ENCODE peak calls at places on chromosomes 1 and 21, in four cellular contexts. I is HFF-Myc, M is tibial nerve, G is adrenal gland. L is an unnamed sample.

GRCh38 chr1:224831501-224831900 is 98.0 kb upstream of the DNAH14 start:
- DNase-seq in I (no peak), M (no peak), G (no peak), L (no peak)

GRCh38 chr1:238624786-238625185 is 734.1 kb upstream of the ZP4 start:
- DNase-seq in I (no peak), M (no peak), G (no peak), L (no peak)

GRCh38 chr1:221725683-221726330 is 16.1 kb downstream of the DUSP10 start:
- DNase-seq in I (no peak), M (no peak), G (no peak), L (no peak)

GRCh38 chr21:27045281-27045985 is 78.5 kb upstream of the ADAMTS5 start:
- DNase-seq in I (no peak), M (no peak), G (no peak), L (no peak)

GRCh38 chr1:70324683-70325082 is 29.8 kb downstream of the ANKRD13C start:
- DNase-seq in I (no peak), M (no peak), G (no peak), L (no peak)

GRCh38 chr1:216917039-216917438 is 193.8 kb upstream of the ESRRG start:
- DNase-seq in I (no peak), M (no peak), G (no peak), L (no peak)

GRCh38 chr21:45590726-45591618 is 48.7 kb upstream of the SLC19A1 start:
- DNase-seq in I (no peak), M (no peak), G (no peak), L (no peak)

GRCh38 chr1:178542554-178543290 is 29.8 kb downstream of the TEX35 start:
- DNase-seq in I (peak; percentile 70), M (peak; percentile 79), G (peak; percentile 83), L (peak; percentile 69)

GRCh38 chr1:203082571-203083462 is 3.0 kb downstream of the MYOG start:
- DNase-seq in I (no peak), M (no peak), G (no peak), L (no peak)

GRCh38 chr1:63524166-63524565 is 841 bp downstream of the EFCAB7 start:
- DNase-seq in I (no peak), M (no peak), G (no peak), L (no peak)
- H3K4me3 ChIP-seq in I (peak overlapping the region; percentile 76), M (peak overlapping the region; percentile 82), G (no peak overlapping the region), L (peak overlapping the region; percentile 82)

DNA sequence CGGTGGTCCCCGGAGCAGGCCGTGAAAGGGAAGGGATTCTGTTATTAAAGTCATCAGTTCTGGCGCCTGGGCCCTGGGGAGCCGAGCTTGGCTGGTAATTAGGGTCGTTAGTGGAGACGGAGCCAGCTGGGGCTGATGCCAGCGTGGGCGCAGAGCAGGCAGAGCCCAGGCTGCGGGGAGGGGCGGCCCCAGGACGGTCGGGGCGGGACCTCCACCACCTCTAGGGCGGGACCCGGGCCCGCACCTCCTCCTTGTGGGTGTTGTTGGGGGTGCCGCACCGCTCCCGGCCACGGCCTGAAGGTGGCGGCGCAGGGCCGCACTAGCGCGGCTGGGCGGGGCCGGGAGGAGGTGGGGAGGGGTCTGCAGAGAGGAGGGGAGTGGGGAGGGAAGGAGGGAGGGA is 470.6 kb downstream of the PTPRU start:
- DNase-seq in I (peak; percentile 15), M (no peak), G (no peak), L (no peak)
- H3K4me3 ChIP-seq in I (no peak overlapping the region), M (no peak overlapping the region), G (no peak overlapping the region), L (no peak overlapping the region)

GRCh38 chr1:208245185-208245705 is 1.1 kb upstream of the PLXNA2 start:
- DNase-seq in I (peak; percentile 82), M (peak; percentile 97), G (peak; percentile 93), L (peak; percentile 76)
- H3K4me3 ChIP-seq in I (peak overlapping the region; percentile 56), M (peak overlapping the region; percentile 59), G (no peak overlapping the region), L (peak overlapping the region; percentile 81)

DNA sequence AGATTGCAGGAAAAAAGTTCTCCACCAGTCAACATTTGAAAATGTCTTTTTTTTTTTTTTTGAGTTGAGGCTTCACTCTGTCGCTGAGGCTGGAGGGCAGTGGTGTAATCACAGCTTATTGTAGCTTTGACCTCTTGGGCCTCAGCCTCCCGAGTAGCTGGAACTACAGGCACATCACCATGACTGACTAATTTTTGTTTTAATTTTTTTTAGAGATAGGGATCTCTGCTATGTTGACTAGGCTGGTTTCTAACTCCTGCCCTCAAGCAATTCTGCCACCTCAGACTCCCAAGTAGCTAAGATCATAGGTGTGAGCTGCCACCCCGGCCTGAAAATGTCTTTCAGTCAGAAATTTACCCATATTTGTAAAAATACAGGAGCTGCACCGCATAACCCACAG is 30.6 kb upstream of the USP24 start:
- DNase-seq in I (no peak), M (no peak), G (no peak), L (no peak)
- H3K4me3 ChIP-seq in I (no peak overlapping the region), M (no peak overlapping the region), G (no peak overlapping the region), L (no peak overlapping the region)

GRCh38 chr1:40477680-40478057 is 579 bp downstream of the ZFP69 start:
- DNase-seq in I (no peak), M (no peak), G (peak; percentile 13), L (no peak)
- H3K4me3 ChIP-seq in I (peak overlapping the region; percentile 65), M (peak overlapping the region; percentile 74), G (peak overlapping the region; percentile 60), L (peak overlapping the region; percentile 70)

GRCh38 chr1:25425098-25426085 is 4.8 kb upstream of the RHCE start:
- DNase-seq in I (no peak), M (no peak), G (peak; percentile 32), L (no peak)
- H3K4me3 ChIP-seq in I (no peak overlapping the region), M (no peak overlapping the region), G (no peak overlapping the region), L (no peak overlapping the region)

DNA sequence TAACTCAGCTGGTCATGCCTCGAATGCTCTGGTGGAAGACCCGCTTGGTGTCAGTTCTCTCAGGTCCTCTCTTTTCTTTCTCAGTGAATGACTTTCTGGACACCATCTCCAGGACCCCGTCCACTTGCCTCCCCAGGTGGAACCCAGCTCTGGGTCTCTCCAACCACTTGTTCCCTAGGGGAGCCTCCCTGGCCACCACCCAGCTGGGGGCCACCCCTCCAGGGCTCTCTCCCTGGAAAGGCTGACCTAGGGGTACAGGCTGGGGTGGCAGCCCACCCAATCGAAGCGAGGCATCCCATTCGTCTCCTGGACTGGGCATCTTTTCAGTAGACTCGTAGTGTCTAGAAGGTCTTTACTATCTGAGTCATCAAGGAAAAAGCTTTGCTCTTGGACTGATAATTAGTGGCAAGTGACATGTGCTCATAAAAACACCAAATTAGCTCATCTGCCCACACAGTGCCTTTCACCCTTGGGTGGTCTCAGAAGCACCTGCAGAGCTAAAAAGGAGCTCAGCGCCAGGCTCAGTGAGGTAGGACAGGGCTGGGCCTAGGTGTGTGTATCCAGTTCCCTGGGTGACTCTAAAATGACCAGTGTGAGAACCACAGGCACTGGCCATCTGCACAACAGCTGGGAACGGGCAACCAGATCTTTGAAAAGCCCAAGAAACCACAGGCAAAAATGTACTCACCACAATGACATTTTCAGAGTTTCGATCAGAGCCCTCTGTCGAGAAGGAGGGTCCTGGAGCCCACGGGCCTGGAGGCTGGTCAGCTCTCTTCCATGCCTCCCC is 2.4 kb upstream of the PDXK start:
- DNase-seq in I (no peak), M (no peak), G (no peak), L (no peak)
- H3K4me3 ChIP-seq in I (no peak overlapping the region), M (no peak overlapping the region), G (no peak overlapping the region), L (no peak overlapping the region)

DNA sequence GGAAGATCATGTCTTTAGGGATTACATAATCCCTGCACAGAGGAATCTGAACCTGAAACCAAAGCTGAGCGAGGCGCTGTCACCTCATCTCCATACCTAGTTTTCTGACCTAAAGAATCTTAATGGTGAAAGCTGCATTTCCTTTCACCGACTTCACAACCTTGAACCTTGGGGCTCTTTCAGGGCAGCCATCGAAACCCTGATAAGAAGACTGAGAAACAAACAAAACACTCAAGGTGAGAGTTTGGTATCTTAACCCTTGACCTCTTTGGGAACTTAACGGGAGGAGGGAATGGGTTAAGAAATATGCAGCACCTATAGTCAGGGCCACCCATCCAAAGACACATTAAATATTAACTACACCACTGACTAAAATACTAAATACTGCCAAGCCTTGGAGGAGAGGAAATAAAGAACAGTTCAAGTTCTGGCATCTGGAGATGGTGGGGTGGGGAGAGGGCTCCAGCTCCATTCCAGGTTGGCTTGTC is 2.0 kb downstream of the C1orf116 start:
- DNase-seq in I (no peak), M (no peak), G (no peak), L (no peak)
- H3K4me3 ChIP-seq in I (no peak overlapping the region), M (no peak overlapping the region), G (no peak overlapping the region), L (no peak overlapping the region)

L was measured in skeletal muscle cell.